ENCODE peak calls at places on chromosomes 1 and 21, in six cellular contexts. X, H, W, S, F and A are unnamed samples.

GRCh38 chr1:46448109-46448911 is 41.3 kb upstream of the DMBX1 start:
- DNase-seq in X (no peak), H (no peak), W (no peak), S (no peak), F (no peak), A (no peak)

GRCh38 chr1:24413350-24414163 is at the start of gene STPG1:
- DNase-seq in X (peak), H (peak), W (peak), S (peak), F (peak), A (peak)

GRCh38 chr1:114229368-114229767 is 75.7 kb upstream of the SYT6 start:
- DNase-seq in X (no peak), H (no peak), W (no peak), S (no peak), F (no peak), A (no peak)

GRCh38 chr21:39452965-39453332 is 1.2 kb downstream of the SH3BGR start:
- DNase-seq in X (no peak), H (no peak), W (no peak), S (no peak), F (no peak), A (no peak)

GRCh38 chr1:58250587-58250948 is 296.0 kb downstream of the OMA1 start:
- DNase-seq in X (no peak), H (no peak), W (no peak), S (no peak), F (no peak), A (no peak)

GRCh38 chr1:153483776-153484175 is 23.3 kb upstream of the S100A7 start:
- DNase-seq in X (no peak), H (no peak), W (no peak), S (no peak), F (no peak), A (no peak)

GRCh38 chr1:116433283-116434257 is 60.5 kb downstream of the ATP1A1 start:
- DNase-seq in X (no peak), H (no peak), W (no peak), S (peak), F (peak), A (peak)

GRCh38 chr1:247047702-247048101 is 30.9 kb downstream of the ZNF670 start:
- DNase-seq in X (no peak), H (no peak), W (no peak), S (no peak), F (no peak), A (no peak)

GRCh38 chr1:15424146-15424667 is 14.0 kb upstream of the CTRC start:
- DNase-seq in X (no peak), H (no peak), W (no peak), S (peak), F (no peak), A (no peak)

GRCh38 chr21:38815060-38815405 is 9.3 kb downstream of the ETS2 start:
- DNase-seq in X (no peak), H (no peak), W (no peak), S (no peak), F (no peak), A (peak)

GRCh38 chr1:164672610-164673009 is 113.6 kb downstream of the PBX1 start:
- DNase-seq in X (no peak), H (no peak), W (no peak), S (no peak), F (no peak), A (no peak)

GRCh38 chr1:225890346-225891228 is 1.6 kb upstream of the LEFTY1 start:
- DNase-seq in X (no peak), H (no peak), W (no peak), S (no peak), F (no peak), A (no peak)

GRCh38 chr1:229620876-229621275 is 5.0 kb downstream of the TAF5L start:
- DNase-seq in X (no peak), H (no peak), W (no peak), S (no peak), F (no peak), A (peak)

GRCh38 chr1:66313446-66313845 is 220.5 kb upstream of the SGIP1 start:
- DNase-seq in X (no peak), H (no peak), W (no peak), S (no peak), F (no peak), A (no peak)

GRCh38 chr1:189764391-189765320 is 713.0 kb downstream of the BRINP3 start:
- DNase-seq in X (no peak), H (no peak), W (no peak), S (no peak), F (no peak), A (no peak)

GRCh38 chr1:162974810-162975209 is 94.4 kb upstream of the RGS4 start:
- DNase-seq in X (no peak), H (no peak), W (no peak), S (no peak), F (no peak), A (no peak)

GRCh38 chr1:22472596-22472995 is 20.9 kb downstream of the ZBTB40 start:
- DNase-seq in X (no peak), H (no peak), W (no peak), S (peak), F (no peak), A (peak)

GRCh38 chr1:226402615-226403521 is 5.0 kb downstream of the PARP1 start:
- DNase-seq in X (no peak), H (no peak), W (no peak), S (no peak), F (peak), A (no peak)

GRCh38 chr1:86487131-86487804 is 18.5 kb downstream of the CLCA1 start:
- DNase-seq in X (no peak), H (no peak), W (no peak), S (no peak), F (no peak), A (peak)

GRCh38 chr1:81410351-81410750 is 390.4 kb upstream of the ADGRL2 start:
- DNase-seq in X (no peak), H (no peak), W (no peak), S (no peak), F (no peak), A (no peak)

GRCh38 chr1:81412954-81413353 is 387.8 kb upstream of the ADGRL2 start:
- DNase-seq in X (no peak), H (no peak), W (no peak), S (no peak), F (no peak), A (no peak)

GRCh38 chr1:81410919-81411318 is 389.8 kb upstream of the ADGRL2 start:
- DNase-seq in X (no peak), H (no peak), W (no peak), S (no peak), F (no peak), A (no peak)

GRCh38 chr1:81409875-81410274 is 390.9 kb upstream of the ADGRL2 start:
- DNase-seq in X (no peak), H (no peak), W (no peak), S (no peak), F (no peak), A (no peak)

GRCh38 chr1:81414417-81415087 is 386.2 kb upstream of the ADGRL2 start:
- DNase-seq in X (peak), H (peak), W (peak), S (peak), F (peak), A (no peak)
- TF ChIP-seq CTCF in X (no peak), H (peak), W (no peak), S (peak), F (peak), A (peak)

GRCh38 chr1:210445485-210445884 is 116.8 kb downstream of the HHAT start:
- DNase-seq in X (no peak), H (no peak), W (no peak), S (no peak), F (no peak), A (no peak)
- TF ChIP-seq CTCF in X (no peak), H (no peak), W (no peak), S (no peak), F (no peak), A (no peak)

DNA sequence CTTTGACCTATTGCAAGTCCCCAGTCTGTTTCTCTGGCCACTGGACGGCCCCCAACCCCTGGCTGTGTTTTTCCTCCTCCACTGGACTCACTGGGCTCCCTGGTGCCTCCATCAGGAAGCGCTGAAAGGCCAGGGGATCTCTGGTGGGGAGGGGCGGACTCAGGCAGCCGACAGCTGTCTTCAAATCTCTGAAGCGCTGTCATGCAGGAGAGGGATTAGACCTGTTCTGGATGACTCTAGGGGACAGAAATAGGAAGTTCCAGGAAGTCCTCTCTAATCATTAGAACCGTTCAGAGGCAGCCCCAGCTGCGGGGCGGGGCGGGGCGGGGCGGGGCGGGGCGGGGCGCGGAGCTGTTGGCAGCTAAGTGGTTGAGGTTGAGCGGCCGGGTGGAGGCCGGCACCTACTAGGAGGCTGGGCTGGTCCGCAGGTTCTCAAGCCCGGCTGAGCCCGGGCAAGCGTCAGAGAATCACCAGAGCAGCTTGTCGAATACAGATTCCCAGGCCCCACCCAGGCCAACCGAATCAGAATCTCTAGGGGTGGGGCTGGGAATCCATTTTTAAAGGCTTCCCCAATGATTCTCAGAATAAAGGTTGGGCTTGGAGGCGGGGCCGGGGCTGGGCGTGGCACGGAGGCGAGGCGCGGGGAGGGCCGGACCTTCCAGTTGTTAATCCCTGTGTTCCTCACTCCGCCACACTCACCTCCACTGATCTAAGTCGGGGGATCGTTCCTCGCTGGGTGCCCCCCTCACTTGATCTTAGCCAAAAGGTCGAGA is 11.4 kb upstream of the PHLDA3 start:
- DNase-seq in X (peak), H (peak), W (peak), S (peak), F (peak), A (peak)
- TF ChIP-seq CTCF in X (no peak), H (no peak), W (no peak), S (no peak), F (no peak), A (no peak)

GRCh38 chr1:198601936-198602889 is 36.6 kb upstream of the PTPRC start:
- DNase-seq in X (peak), H (no peak), W (no peak), S (no peak), F (no peak), A (peak)
- TF ChIP-seq CTCF in X (no peak), H (peak), W (no peak), S (no peak), F (no peak), A (no peak)

DNA sequence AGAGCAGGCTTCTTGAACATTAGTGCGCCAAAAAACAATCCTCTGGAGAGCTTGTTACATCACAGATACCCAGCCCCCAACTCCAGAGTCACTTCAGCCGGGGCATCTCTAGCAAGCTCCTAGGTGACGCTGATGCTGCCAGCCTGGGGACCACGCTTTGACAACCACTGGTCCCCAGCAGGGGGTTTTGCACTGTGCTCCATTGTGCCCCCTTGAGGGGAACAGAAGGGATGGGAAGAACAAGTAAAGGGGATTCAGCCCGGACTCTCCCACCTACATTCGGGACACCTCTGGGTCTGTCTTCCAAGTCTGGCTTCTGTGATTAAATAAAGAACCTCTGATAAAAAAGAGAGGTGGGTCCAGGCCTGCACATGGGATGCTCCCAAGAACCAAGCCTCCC is 60.4 kb downstream of the ATP5PO start:
- DNase-seq in X (no peak), H (no peak), W (no peak), S (no peak), F (no peak), A (no peak)
- TF ChIP-seq CTCF in X (no peak), H (no peak), W (no peak), S (no peak), F (no peak), A (peak)

GRCh38 chr1:2854611-2855010 is 53.1 kb upstream of the TTC34 start:
- DNase-seq in X (no peak), H (no peak), W (no peak), S (no peak), F (no peak), A (no peak)
- TF ChIP-seq CTCF in X (no peak), H (no peak), W (no peak), S (no peak), F (no peak), A (no peak)

GRCh38 chr1:35644204-35644603 is 2.9 kb upstream of the PSMB2 start:
- DNase-seq in X (no peak), H (no peak), W (no peak), S (no peak), F (no peak), A (no peak)

GRCh38 chr1:35646043-35646442 is 4.7 kb upstream of the PSMB2 start:
- DNase-seq in X (no peak), H (no peak), W (no peak), S (no peak), F (no peak), A (no peak)

GRCh38 chr1:35641233-35641866 is at the start of gene PSMB2:
- DNase-seq in X (peak), H (peak), W (peak), S (peak), F (peak), A (peak)

GRCh38 chr1:35640380-35641232 is 720 bp downstream of the PSMB2 start:
- DNase-seq in X (no peak), H (no peak), W (no peak), S (no peak), F (no peak), A (no peak)

DNA sequence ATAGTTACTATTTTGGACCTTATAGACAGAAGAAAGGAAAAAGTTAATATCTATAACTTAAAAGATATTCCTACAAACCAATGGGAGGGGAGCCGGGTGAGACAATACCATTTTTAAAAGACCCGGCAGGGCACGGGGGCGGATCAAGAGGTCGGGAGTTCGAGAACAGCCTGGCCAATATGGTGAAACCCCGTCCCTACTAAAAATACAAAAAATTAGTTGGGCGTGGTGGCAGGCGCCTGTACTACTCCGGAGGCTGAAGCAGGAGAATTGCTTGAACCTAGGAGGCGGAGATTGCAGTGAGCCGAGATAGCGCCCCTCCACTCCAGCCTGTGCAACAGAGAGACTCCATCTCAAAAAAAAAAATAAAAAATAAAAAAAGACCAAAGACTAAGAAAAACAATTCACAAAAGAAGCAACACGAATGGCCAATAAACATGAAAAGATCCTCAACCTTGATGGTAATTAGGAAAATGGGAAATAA is 1.2 kb upstream of the PSMB2 start:
- DNase-seq in X (peak), H (no peak), W (no peak), S (no peak), F (no peak), A (peak)
- TF ChIP-seq CTCF in X (no peak), H (no peak), W (no peak), S (no peak), F (no peak), A (peak)

GRCh38 chr1:30148676-30149075 is 574.7 kb downstream of the MATN1 start:
- DNase-seq in X (no peak), H (no peak), W (no peak), S (no peak), F (no peak), A (no peak)

GRCh38 chr1:30147188-30147587 is 576.2 kb downstream of the MATN1 start:
- DNase-seq in X (no peak), H (no peak), W (no peak), S (no peak), F (no peak), A (no peak)

GRCh38 chr1:30145723-30146263 is 577.6 kb downstream of the MATN1 start:
- DNase-seq in X (no peak), H (no peak), W (no peak), S (no peak), F (no peak), A (no peak)

GRCh38 chr1:30144831-30145230 is 578.6 kb downstream of the MATN1 start:
- DNase-seq in X (no peak), H (no peak), W (no peak), S (no peak), F (no peak), A (no peak)

DNA sequence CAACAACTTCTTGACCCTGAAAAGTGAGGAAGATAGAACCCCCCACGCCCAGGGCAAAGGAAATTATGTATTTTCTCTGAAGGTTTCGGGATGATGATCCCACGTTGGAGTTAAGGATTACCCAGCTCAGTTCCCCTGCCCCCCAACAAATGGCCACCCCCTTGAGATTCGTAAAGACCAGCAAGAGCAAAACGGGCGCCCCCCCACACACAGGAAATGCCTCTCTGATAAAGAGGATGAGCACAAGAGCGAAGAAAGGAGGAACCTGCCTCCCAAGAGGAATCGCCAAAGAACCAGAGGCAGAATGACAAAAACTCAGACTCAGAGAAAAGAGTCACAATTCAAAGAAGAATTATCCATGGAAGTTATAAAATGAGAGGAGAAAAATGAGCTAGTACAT is 576.9 kb downstream of the MATN1 start:
- DNase-seq in X (no peak), H (no peak), W (no peak), S (no peak), F (no peak), A (no peak)
- TF ChIP-seq CTCF in X (no peak), H (no peak), W (no peak), S (no peak), F (no peak), A (no peak)